ENCODE peak calls at places on chromosome 12, in eight cellular contexts. K is epithelial cell of esophagus, A is lung, F is H9, M is HS-5, J is RCC 7860, I is DMS 273 treated with DMSO at 0.1 percent for 48 hours, U is BJ. S is an unnamed sample.

GRCh38 chr12:131072446-131073230 is 118.9 kb downstream of the ADGRD1 start:
- DNase-seq in U (no peak), K (no peak), J (no peak), A (no peak), F (peak; percentile 17), I (no peak), M (no peak), S (no peak)

GRCh38 chr12:129871991-129872969 is 31.5 kb downstream of the TMEM132D start:
- DNase-seq in A (peak; percentile 3), J (no peak), F (peak; percentile 81), U (no peak), I (no peak), K (no peak), M (no peak), S (no peak)

GRCh38 chr12:32561931-32562341 is 117.2 kb upstream of the DNM1L start:
- DNase-seq in F (no peak), U (peak; percentile 63), M (no peak), J (no peak), I (no peak), A (no peak), K (no peak), S (no peak)

GRCh38 chr12:118332511-118332910 is 40.2 kb downstream of the TAOK3 start:
- DNase-seq in I (no peak), M (no peak), K (peak; percentile 8), J (no peak), F (no peak), A (no peak), U (no peak), S (no peak)

GRCh38 chr12:47507221-47507620 is 198.6 kb downstream of the RPAP3 start:
- DNase-seq in K (peak; percentile 63), F (no peak), U (no peak), M (no peak), I (no peak), A (no peak), J (no peak), S (no peak)

GRCh38 chr12:110547090-110547489 is 36.0 kb downstream of the PPTC7 start:
- DNase-seq in I (no peak), U (no peak), A (no peak), M (no peak), F (no peak), J (no peak), K (no peak), S (no peak)

GRCh38 chr12:14901228-14901562 is 15.5 kb upstream of the MGP start:
- DNase-seq in U (no peak), J (no peak), I (no peak), F (no peak), A (no peak), M (no peak), K (no peak), S (no peak)

GRCh38 chr12:2299207-2299606 is 246.4 kb downstream of the CACNA1C start:
- DNase-seq in M (no peak), F (no peak), U (no peak), K (no peak), J (peak; percentile 19), I (no peak), A (no peak), S (no peak)

GRCh38 chr12:52811191-52812072 is 2.5 kb downstream of the KRT4 start:
- DNase-seq in J (no peak), I (no peak), M (no peak), F (no peak), K (no peak), A (no peak), U (no peak), S (no peak)

GRCh38 chr12:124173692-124174091 is 121.2 kb upstream of the RFLNA start:
- DNase-seq in I (no peak), K (no peak), M (no peak), J (no peak), U (no peak), F (no peak), A (no peak), S (no peak)

GRCh38 chr12:55226523-55226922 is 5.7 kb downstream of the OR10A7 start:
- DNase-seq in U (no peak), K (no peak), I (no peak), F (no peak), J (no peak), A (no peak), M (no peak), S (no peak)

GRCh38 chr12:16359512-16360491 is 12.4 kb downstream of the MGST1 start:
- DNase-seq in A (no peak), M (no peak), U (no peak), F (peak; percentile 81), K (peak; percentile 62), J (peak; percentile 17), I (peak; percentile 2), S (peak; percentile 32)

GRCh38 chr12:7678744-7679143 is 13.0 kb upstream of the APOBEC1 start:
- DNase-seq in F (no peak), U (no peak), I (no peak), M (no peak), J (no peak), K (no peak), A (no peak), S (no peak)

GRCh38 chr12:89038831-89039509 is 313.3 kb downstream of the DUSP6 start:
- DNase-seq in K (no peak), M (no peak), A (no peak), U (no peak), I (no peak), J (no peak), F (no peak), S (no peak)

GRCh38 chr12:107131832-107132616 is 38.7 kb upstream of the CRY1 start:
- DNase-seq in U (peak; percentile 3), M (peak; percentile 29), J (peak; percentile 56), F (peak; percentile 41), I (peak; percentile 18), A (no peak), K (peak; percentile 70), S (peak; percentile 81)

GRCh38 chr12:99436584-99436983 is 211.0 kb upstream of the GARIN6 start:
- DNase-seq in U (no peak), I (no peak), F (no peak), K (no peak), A (no peak), J (no peak), M (no peak), S (no peak)

GRCh38 chr12:41943671-41944070 is 201.0 kb downstream of the GXYLT1 start:
- DNase-seq in J (no peak), U (no peak), K (no peak), I (no peak), A (no peak), M (no peak), F (no peak), S (no peak)

GRCh38 chr12:537772-538171 is 78.0 kb downstream of the B4GALNT3 start:
- DNase-seq in A (no peak), M (no peak), I (no peak), J (no peak), U (no peak), F (no peak), K (peak; percentile 97), S (no peak)

GRCh38 chr12:118188690-118189371 is 52.9 kb downstream of the PEBP1 start:
- DNase-seq in K (no peak), I (no peak), F (no peak), M (no peak), U (no peak), J (no peak), A (no peak), S (peak; percentile 33)

GRCh38 chr12:115507951-115508722 is 769.4 kb downstream of the MED13L start:
- DNase-seq in I (no peak), J (no peak), K (no peak), F (peak; percentile 97), U (no peak), M (no peak), A (no peak), S (no peak)

GRCh38 chr12:52285172-52285745 is 6.1 kb downstream of the KRT81 start:
- DNase-seq in K (peak; percentile 64), F (no peak), J (peak; percentile 50), U (peak; percentile 59), A (no peak), I (no peak), M (peak; percentile 93), S (no peak)

GRCh38 chr12:82383930-82384513 is 25.7 kb downstream of the METTL25 start:
- DNase-seq in F (no peak), J (peak; percentile 32), U (no peak), I (no peak), K (peak; percentile 55), M (no peak), A (no peak), S (peak; percentile 7)

GRCh38 chr12:19546611-19547162 is 107.4 kb downstream of the AEBP2 start:
- DNase-seq in A (no peak), M (no peak), I (no peak), K (peak; percentile 66), U (peak; percentile 23), J (no peak), F (no peak), S (no peak)